ENCODE peak calls at places on chromosomes 3 and 15, in nine cellular contexts. S, O, P, L, F, B, J, H and D are unnamed samples.

GRCh38 chr3:126556637-126557414 is 1.9 kb downstream of the C3orf22 start:
- DNase-seq in L (no peak), S (no peak), H (no peak), O (no peak), F (no peak), J (no peak), B (no peak), P (no peak), D (no peak)

GRCh38 chr15:63466378-63467192 is 37.8 kb upstream of the USP3 start:
- DNase-seq in P (no peak), J (no peak), H (no peak), S (peak; percentile 72), L (peak; percentile 72), O (peak; percentile 72), F (no peak), B (peak; percentile 99), D (no peak)

GRCh38 chr3:143002083-143002712 is 828 bp downstream of the U2SURP start:
- DNase-seq in O (no peak), B (peak; percentile 52), L (peak; percentile 47), F (no peak), S (peak; percentile 60), H (no peak), P (no peak), J (no peak), D (no peak)

GRCh38 chr3:182618085-182618732 is 175.1 kb upstream of the ATP11B start:
- DNase-seq in F (no peak), L (peak; percentile 8), B (peak; percentile 88), J (no peak), P (no peak), S (peak; percentile 5), O (no peak), H (no peak), D (no peak)

GRCh38 chr15:63089260-63090043 is 32.2 kb upstream of the LACTB start:
- DNase-seq in F (no peak), O (no peak), L (peak; percentile 83), J (peak; percentile 60), S (peak; percentile 94), B (peak; percentile 92), H (no peak), P (no peak), D (no peak)

GRCh38 chr3:126746395-126747177 is 42.5 kb downstream of the CHCHD6 start:
- DNase-seq in F (no peak), H (no peak), S (peak; percentile 28), L (peak; percentile 50), B (no peak), P (peak; percentile 84), O (no peak), J (peak; percentile 71), D (no peak)

GRCh38 chr15:65132841-65133549 is 613 bp downstream of the PDCD7 start:
- DNase-seq in F (peak; percentile 84), O (peak; percentile 71), L (peak; percentile 36), S (peak; percentile 61), J (peak; percentile 56), H (no peak), P (no peak), B (peak; percentile 75), D (no peak)

GRCh38 chr3:17469520-17469919 is 272.9 kb downstream of the TBC1D5 start:
- DNase-seq in S (peak; percentile 43), O (no peak), P (no peak), F (no peak), H (no peak), B (peak; percentile 78), J (no peak), L (no peak), D (no peak)

GRCh38 chr3:99789322-99789721 is 28.3 kb upstream of the CMSS1 start:
- DNase-seq in F (no peak), O (no peak), H (no peak), P (no peak), S (peak; percentile 66), J (no peak), B (peak; percentile 41), L (peak; percentile 81), D (no peak)

GRCh38 chr3:157914882-157915281 is 191.3 kb downstream of the SHOX2 start:
- DNase-seq in O (no peak), P (no peak), L (peak; percentile 4), J (no peak), B (no peak), S (no peak), F (no peak), H (no peak), D (no peak)

GRCh38 chr15:38072507-38073277 is 138.3 kb downstream of the TMCO5A start:
- DNase-seq in S (peak; percentile 70), B (peak; percentile 90), P (peak; percentile 81), H (no peak), L (peak; percentile 82), J (peak; percentile 86), F (peak; percentile 89), O (peak; percentile 66), D (peak; percentile 83)

GRCh38 chr3:31695280-31696008 is 162.7 kb downstream of the STT3B start:
- DNase-seq in S (no peak), F (no peak), P (no peak), O (peak; percentile 66), J (no peak), L (no peak), H (no peak), B (peak; percentile 9), D (no peak)

GRCh38 chr15:95826388-95826781 is 504.1 kb upstream of the NR2F2 start:
- DNase-seq in S (no peak), L (no peak), P (no peak), B (no peak), J (no peak), O (no peak), H (no peak), F (no peak), D (no peak)

GRCh38 chr3:47015151-47015550 is 35.7 kb downstream of the NBEAL2 start:
- DNase-seq in S (no peak), J (no peak), L (no peak), H (no peak), B (no peak), P (no peak), F (no peak), O (no peak), D (no peak)

GRCh38 chr3:111521881-111522280 is 20.1 kb upstream of the CD96 start:
- DNase-seq in F (no peak), O (no peak), P (no peak), J (no peak), L (peak; percentile 47), H (no peak), B (no peak), S (peak; percentile 25), D (no peak)

GRCh38 chr3:149462653-149463052 is 11.8 kb upstream of the TM4SF4 start:
- DNase-seq in S (peak; percentile 51), H (no peak), O (no peak), J (no peak), P (no peak), B (no peak), F (no peak), L (no peak), D (no peak)

GRCh38 chr3:11567516-11568467 is 75.9 kb downstream of the VGLL4 start:
- DNase-seq in F (no peak), B (no peak), L (peak; percentile 81), H (no peak), J (no peak), S (peak; percentile 87), O (no peak), P (peak; percentile 54), D (peak; percentile 90)

GRCh38 chr3:120092444-120092843 is 1.8 kb downstream of the GSK3B start:
- DNase-seq in F (no peak), J (no peak), P (no peak), L (no peak), O (no peak), B (peak; percentile 8), S (no peak), H (no peak), D (no peak)